ENCODE peak calls at places on chromosomes 2 and 18, in five cellular contexts. D, T, B, Q and W are unnamed samples.

GRCh38 chr2:124874676-124875075 is 849.6 kb downstream of the CNTNAP5 start:
- DNase-seq in B (no peak), Q (no peak), D (no peak), T (no peak), W (no peak)

GRCh38 chr2:72438364-72438763 is 290.7 kb upstream of the CYP26B1 start:
- DNase-seq in D (no peak), Q (no peak), T (no peak), B (no peak), W (no peak)

GRCh38 chr2:162113771-162114168 is 38.3 kb downstream of the GCG start:
- DNase-seq in B (peak), T (no peak), Q (peak), D (peak), W (no peak)

GRCh38 chr2:129862668-129863067 is 116.8 kb upstream of the RAB6C start:
- DNase-seq in Q (no peak), B (no peak), D (no peak), T (no peak), W (no peak)

GRCh38 chr2:9204939-9205338 is 1.7 kb upstream of the ASAP2 start:
- DNase-seq in T (no peak), D (no peak), Q (no peak), B (no peak), W (no peak)

GRCh38 chr2:237403024-237403882 is 10.7 kb downstream of the COL6A3 start:
- DNase-seq in B (no peak), Q (peak), D (peak), T (no peak), W (no peak)

GRCh38 chr2:54524236-54524991 is 68.3 kb downstream of the SPTBN1 start:
- DNase-seq in T (no peak), Q (peak), B (peak), D (peak), W (no peak)

GRCh38 chr2:240125749-240126148 is 10.4 kb downstream of the COPS9 start:
- DNase-seq in D (no peak), T (no peak), B (no peak), Q (no peak), W (no peak)

GRCh38 chr2:178934571-178934970 is 115.4 kb downstream of the CCDC141 start:
- DNase-seq in Q (no peak), B (no peak), T (no peak), D (no peak), W (no peak)

GRCh38 chr2:119264781-119265692 is 41.4 kb downstream of the STEAP3 start:
- DNase-seq in D (no peak), Q (peak), B (peak), T (peak), W (peak)

GRCh38 chr18:25140144-25140961 is 211.6 kb downstream of the ZNF521 start:
- DNase-seq in T (no peak), D (peak), B (no peak), Q (no peak), W (no peak)

GRCh38 chr2:28360066-28360741 is 32.5 kb upstream of the FOSL2 start:
- DNase-seq in D (no peak), Q (no peak), B (no peak), T (no peak), W (no peak)

GRCh38 chr2:38147333-38148121 is 71.6 kb upstream of the CYP1B1 start:
- DNase-seq in D (peak), Q (peak), T (no peak), B (no peak), W (no peak)
- H3K4me2 ChIP-seq in D (peak), Q (peak), T (peak), B (no peak), W (no peak)

DNA sequence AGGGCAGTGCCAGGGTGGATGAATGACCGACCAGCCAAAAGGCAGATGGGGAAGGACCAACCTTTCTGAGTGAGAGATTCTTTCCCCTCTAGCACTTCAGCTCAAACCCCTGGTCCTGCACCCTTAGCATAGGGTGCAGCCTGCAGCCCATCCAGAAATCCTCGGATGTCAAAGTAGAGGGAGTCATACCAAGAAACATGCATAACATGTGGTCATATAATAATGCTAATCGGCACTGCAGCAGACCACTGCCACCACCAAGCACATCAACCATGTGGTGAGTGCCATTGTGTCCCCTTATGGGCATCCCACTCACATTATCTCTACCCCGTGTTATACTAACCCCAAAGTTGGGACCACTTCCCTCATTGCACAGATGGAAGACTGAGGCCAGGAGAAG is 17.7 kb downstream of the ATOH8 start:
- DNase-seq in D (no peak), B (no peak), T (no peak), Q (no peak), W (no peak)
- H3K4me2 ChIP-seq in D (peak), B (peak), T (peak), Q (peak), W (no peak)

DNA sequence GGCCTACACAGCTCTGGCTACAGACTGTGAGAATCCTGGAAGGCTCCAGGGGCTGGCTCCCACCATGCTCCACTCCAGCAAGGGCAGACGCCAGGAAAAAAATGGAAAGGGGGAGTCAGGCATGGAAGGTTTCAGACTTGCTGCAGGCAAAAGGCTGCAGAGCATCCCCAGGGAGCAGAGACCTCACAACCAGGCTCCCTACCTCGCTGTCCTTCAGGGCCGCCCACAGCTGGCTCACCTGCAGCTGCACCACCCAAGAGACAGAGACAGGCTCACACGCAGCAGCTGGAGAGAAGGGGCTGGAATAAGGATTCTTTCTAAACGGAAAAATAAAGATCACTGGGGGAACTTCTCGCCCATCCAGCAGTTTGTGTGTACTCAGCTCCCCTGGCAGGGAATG is 34.7 kb downstream of the BCL2 start:
- DNase-seq in T (no peak), Q (no peak), D (no peak), B (no peak), W (peak)
- H3K4me2 ChIP-seq in T (no peak), Q (no peak), D (no peak), B (no peak), W (peak)

GRCh38 chr2:27079233-27080139 is 1.1 kb downstream of the EMILIN1 start:
- DNase-seq in D (no peak), T (no peak), Q (no peak), B (no peak), W (no peak)

GRCh38 chr2:27080140-27080469 is 1.7 kb downstream of the EMILIN1 start:
- DNase-seq in T (no peak), B (no peak), D (no peak), Q (no peak), W (no peak)

GRCh38 chr2:27080603-27080938 is 2.2 kb downstream of the EMILIN1 start:
- DNase-seq in D (no peak), B (no peak), T (no peak), Q (no peak), W (no peak)

GRCh38 chr2:27077231-27077630 is 1.2 kb upstream of the EMILIN1 start:
- DNase-seq in Q (no peak), D (no peak), B (no peak), T (no peak), W (no peak)

GRCh38 chr2:27078267-27079194 is at the start of gene EMILIN1:
- DNase-seq in D (peak), B (peak), Q (peak), T (no peak), W (no peak)
- H3K4me2 ChIP-seq in D (peak), B (peak), Q (peak), T (no peak), W (no peak)

DNA sequence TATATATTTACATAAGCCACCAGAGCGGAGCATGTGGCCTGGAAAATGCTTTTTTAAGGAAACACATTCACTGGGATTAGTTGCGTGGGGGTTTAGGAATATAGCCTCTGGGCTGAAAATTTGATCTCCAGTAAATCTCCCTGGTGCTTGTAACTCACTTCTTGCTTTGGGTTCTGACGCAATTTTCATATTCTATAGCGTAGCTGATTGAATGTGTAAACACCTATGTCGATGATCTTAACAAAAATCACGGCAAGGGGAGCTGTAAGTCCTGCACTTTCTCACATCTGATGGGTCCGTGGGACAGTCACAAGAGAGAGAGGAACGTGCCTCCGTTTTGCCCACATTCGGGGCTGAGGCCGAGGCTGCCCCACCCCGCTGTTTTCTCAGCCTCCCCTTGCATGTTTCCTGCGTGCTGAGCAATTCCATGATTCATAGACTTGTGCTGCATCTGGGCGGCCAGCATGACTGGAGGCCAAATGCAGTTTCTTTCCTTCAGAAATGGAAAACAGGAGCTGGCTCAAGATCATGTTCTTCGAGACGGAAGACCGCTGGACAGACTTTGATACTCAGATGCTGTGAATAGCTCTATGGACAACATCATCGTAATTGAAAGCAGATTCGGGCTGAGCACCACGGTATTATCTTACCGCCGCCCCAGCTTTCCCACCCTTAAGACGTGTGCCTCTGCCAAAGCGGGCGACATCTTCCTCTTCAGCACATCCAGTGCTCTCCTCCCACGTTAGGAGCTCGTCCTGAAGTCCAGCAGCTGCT is 109.2 kb downstream of the TMEM18 start:
- DNase-seq in Q (no peak), B (peak), T (no peak), D (no peak), W (no peak)
- H3K4me2 ChIP-seq in Q (no peak), B (peak), T (peak), D (peak), W (no peak)

DNA sequence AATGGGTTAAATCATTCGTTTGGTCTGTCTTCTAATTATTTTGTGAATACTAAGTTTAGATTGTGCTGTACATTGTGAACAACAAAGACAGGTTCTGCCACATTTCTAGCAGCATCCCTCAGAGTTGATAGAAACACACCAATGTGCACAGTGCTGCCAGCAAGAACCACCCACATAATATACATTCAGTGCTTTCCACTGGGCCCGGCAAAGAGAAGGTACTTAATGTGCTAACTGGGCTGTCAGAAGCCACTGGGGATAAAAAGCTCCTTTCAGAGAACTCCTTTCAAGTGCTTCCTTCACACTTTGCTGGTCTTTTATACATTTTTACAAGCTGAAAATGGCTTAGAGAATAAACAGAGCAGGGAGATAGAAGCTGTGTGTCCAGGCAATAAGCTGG is 58.0 kb upstream of the CAPN13 start:
- DNase-seq in T (no peak), Q (no peak), B (no peak), D (no peak), W (no peak)
- H3K4me2 ChIP-seq in T (no peak), Q (no peak), B (no peak), D (no peak), W (no peak)

DNA sequence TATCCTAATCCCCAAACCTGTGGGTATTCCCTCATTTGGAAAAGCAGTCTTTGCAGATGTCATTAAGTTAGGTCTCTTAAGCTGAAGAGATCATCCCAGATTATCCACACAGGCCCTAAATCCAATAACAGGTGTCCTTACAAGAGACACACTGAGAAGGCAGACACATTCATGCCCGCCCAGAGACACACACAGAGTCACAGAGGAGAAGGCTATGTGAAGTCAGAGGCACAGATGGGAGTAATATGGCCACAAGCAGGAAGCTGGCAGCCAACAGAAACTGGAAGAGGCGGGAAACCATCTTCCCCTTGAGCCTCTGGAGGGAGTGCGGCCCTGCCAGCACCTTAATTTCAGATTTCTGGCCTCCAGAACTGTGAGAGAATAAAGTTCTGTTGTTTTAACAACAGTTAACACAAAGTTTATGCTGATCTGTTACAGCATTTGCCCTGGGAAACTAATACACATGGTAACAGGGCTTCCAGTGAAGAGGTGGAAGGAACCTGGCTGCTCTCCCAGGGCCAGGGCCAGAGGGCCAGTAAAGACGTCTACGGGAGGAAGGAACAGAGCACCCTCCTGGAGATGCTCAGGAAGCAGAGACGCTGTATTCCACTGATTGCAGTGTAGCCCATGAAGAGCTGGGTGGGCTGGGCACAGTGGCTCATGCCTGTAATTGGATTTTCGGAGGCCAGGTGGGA is 217.5 kb downstream of the GLI2 start:
- DNase-seq in D (no peak), T (no peak), Q (no peak), B (no peak), W (no peak)
- H3K4me2 ChIP-seq in D (no peak), T (no peak), Q (no peak), B (no peak), W (no peak)

GRCh38 chr2:59896499-59896898 is 657.0 kb downstream of the BCL11A start:
- DNase-seq in T (no peak), D (no peak), Q (no peak), B (no peak), W (no peak)
- H3K4me2 ChIP-seq in T (no peak), D (no peak), Q (no peak), B (no peak), W (no peak)

GRCh38 chr2:205709319-205709718 is 27.0 kb downstream of the NRP2 start:
- DNase-seq in Q (no peak), T (no peak), D (no peak), B (no peak), W (no peak)

GRCh38 chr2:205714058-205714776 is 31.9 kb downstream of the NRP2 start:
- DNase-seq in Q (peak), T (no peak), B (no peak), D (peak), W (no peak)

GRCh38 chr2:205712983-205713531 is 30.8 kb downstream of the NRP2 start:
- DNase-seq in Q (peak), B (no peak), T (no peak), D (no peak), W (no peak)

GRCh38 chr2:205714789-205715411 is 32.6 kb downstream of the NRP2 start:
- DNase-seq in Q (peak), D (peak), B (no peak), T (no peak), W (no peak)

GRCh38 chr2:205712508-205712907 is 30.2 kb downstream of the NRP2 start:
- DNase-seq in T (no peak), D (peak), B (no peak), Q (peak), W (no peak)
- H3K4me2 ChIP-seq in T (peak), D (peak), B (no peak), Q (peak), W (no peak)